ENCODE peak calls at places on chromosome X, in six cellular contexts. I is mesenchymal stem cell, K is Karpas-422, N is fibroblast of lung, H is OCI-LY7, A is GM23248. X is an unnamed sample.

GRCh38 chrX:17038681-17039161 is 92.3 kb downstream of the REPS2 start:
- DNase-seq in I (no peak), K (no peak), N (peak; percentile 74), H (no peak), A (peak; percentile 30), X (no peak)

GRCh38 chrX:68832101-68832416 is 3.2 kb downstream of the EFNB1 start:
- DNase-seq in I (peak; percentile 81), K (peak; percentile 60), N (peak; percentile 75), H (peak; percentile 11), A (peak; percentile 88), X (peak; percentile 97)

GRCh38 chrX:19566359-19567141 is 51.2 kb upstream of the MAP3K15 start:
- DNase-seq in I (peak; percentile 57), K (no peak), N (peak; percentile 79), H (peak; percentile 87), A (peak; percentile 36), X (no peak)

GRCh38 chrX:107766470-107767140 is 9.0 kb downstream of the TSC22D3 start:
- DNase-seq in I (peak; percentile 38), K (no peak), N (peak; percentile 48), H (no peak), A (peak; percentile 71), X (no peak)

GRCh38 chrX:70264784-70265183 is 3.4 kb upstream of the ARR3 start:
- DNase-seq in I (no peak), K (no peak), N (peak; percentile 2), H (no peak), A (no peak), X (no peak)

GRCh38 chrX:46715521-46715920 is 43.4 kb downstream of the SLC9A7 start:
- DNase-seq in I (no peak), K (no peak), N (no peak), H (no peak), A (peak; percentile 16), X (no peak)

GRCh38 chrX:97787849-97788248 is 904.1 kb downstream of the RPA4 start:
- DNase-seq in I (no peak), K (no peak), N (no peak), H (no peak), A (no peak), X (no peak)

GRCh38 chrX:107711521-107712041 is 64.0 kb downstream of the TSC22D3 start:
- DNase-seq in I (peak; percentile 71), K (no peak), N (no peak), H (no peak), A (no peak), X (no peak)

GRCh38 chrX:24081661-24082154 is 27.0 kb downstream of the EIF2S3 start:
- DNase-seq in I (peak; percentile 65), K (peak; percentile 86), N (peak; percentile 76), H (peak; percentile 65), A (peak; percentile 65), X (no peak)

GRCh38 chrX:108614616-108615015 is 121.7 kb downstream of the IRS4 start:
- DNase-seq in I (no peak), K (no peak), N (no peak), H (no peak), A (no peak), X (no peak)

GRCh38 chrX:154981116-154981411 is 41.5 kb downstream of the F8 start:
- DNase-seq in I (no peak), K (no peak), N (no peak), H (no peak), A (no peak), X (no peak)
- H3K4me2 ChIP-seq in I (no peak overlapping the region), K (peak overlapping the region; percentile 49), N (peak overlapping the region; percentile 59), H (peak overlapping the region; percentile 47), A (peak overlapping the region; percentile 81), X (peak overlapping the region; percentile 65)

DNA sequence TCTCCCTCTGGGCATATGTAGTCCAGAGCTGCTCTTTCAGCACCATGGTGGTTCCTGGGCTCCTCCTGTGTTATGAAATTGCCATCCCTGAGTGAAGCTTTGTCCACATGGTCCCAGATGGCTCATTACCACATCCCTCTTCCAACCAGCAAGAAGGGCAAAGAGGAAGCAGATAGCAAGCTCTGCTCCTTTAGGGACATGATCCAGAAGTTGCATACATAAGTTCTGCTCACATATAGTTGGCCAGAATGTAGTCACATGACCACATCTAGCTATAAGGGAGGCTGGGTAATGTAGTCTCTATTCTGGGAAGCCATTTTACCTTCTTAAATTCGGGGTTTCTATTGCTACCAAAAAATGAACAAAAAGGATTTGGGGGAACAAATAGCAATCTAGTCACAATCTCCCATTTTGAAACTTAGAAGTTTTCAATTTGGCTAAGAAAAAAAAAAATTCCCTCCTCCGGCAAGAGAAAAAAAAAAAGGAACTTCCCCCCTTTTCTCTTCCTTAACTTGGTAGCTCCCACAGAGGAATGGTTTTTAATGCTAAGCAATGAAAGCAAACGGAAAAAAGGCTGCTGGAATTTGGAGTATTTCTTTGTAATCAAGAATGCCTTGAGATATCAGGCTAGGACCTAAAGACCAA is 88.2 kb upstream of the USP9X start:
- DNase-seq in I (peak; percentile 73), K (peak; percentile 80), N (peak; percentile 85), H (peak; percentile 76), A (peak; percentile 66), X (peak; percentile 59)
- H2AFZ ChIP-seq in I (no peak overlapping the region), K (peak overlapping the region; percentile 79), N (peak overlapping the region; percentile 72), H (peak overlapping the region; percentile 100), A (peak overlapping the region; percentile 94), X (peak overlapping the region; percentile 84)

GRCh38 chrX:1291110-1291740 is 22.6 kb downstream of the CSF2RA start:
- DNase-seq in I (no peak), K (no peak), N (no peak), H (no peak), A (no peak), X (no peak)
- H3K4me2 ChIP-seq in I (no peak overlapping the region), K (no peak overlapping the region), N (no peak overlapping the region), H (no peak overlapping the region), A (no peak overlapping the region), X (no peak overlapping the region)

GRCh38 chrX:386768-387575 is at the start of gene PPP2R3B:
- DNase-seq in I (peak; percentile 97), K (peak; percentile 99), N (peak; percentile 98), H (peak; percentile 98), A (peak; percentile 99), X (peak; percentile 100)

GRCh38 chrX:389021-389441 is 2.3 kb upstream of the PPP2R3B start:
- DNase-seq in I (no peak), K (no peak), N (no peak), H (no peak), A (no peak), X (peak; percentile 54)

GRCh38 chrX:384861-385260 is 1.8 kb downstream of the PPP2R3B start:
- DNase-seq in I (no peak), K (no peak), N (no peak), H (no peak), A (no peak), X (no peak)

GRCh38 chrX:387729-388128 is 1.0 kb upstream of the PPP2R3B start:
- DNase-seq in I (no peak), K (peak; percentile 60), N (no peak), H (no peak), A (no peak), X (peak; percentile 85)

DNA sequence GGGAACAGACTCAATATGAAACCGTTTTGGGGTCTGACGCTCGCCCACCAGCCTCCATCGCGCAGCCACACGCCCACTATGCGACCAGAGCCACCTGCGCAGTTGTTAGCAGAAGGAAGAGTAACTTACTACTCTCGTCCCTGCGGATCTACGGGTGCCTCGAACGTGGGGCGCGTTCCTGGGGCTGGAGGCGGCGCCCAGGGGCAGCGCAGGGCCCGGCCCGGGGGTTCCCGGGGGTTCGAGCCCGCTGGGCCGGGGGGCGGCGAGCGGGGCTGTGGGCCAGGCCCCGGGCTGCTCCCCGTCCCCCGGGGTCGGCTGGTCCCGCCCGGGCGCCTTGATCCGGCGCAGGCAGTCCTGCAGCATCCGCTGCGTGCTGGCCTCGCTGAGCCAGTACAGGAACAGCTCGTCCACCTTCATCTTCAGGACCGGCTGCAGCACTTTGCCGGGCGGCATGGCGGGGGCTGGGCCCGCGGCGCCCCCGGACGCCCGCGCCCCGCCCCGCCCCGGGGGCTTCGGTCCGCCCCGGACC is 404 bp downstream of the PPP2R3B start:
- DNase-seq in I (no peak), K (peak; percentile 78), N (no peak), H (peak; percentile 57), A (peak; percentile 44), X (peak; percentile 91)
- H2AFZ ChIP-seq in I (peak overlapping the region; percentile 80), K (no peak overlapping the region), N (peak overlapping the region; percentile 14), H (no peak overlapping the region), A (peak overlapping the region; percentile 68), X (peak overlapping the region; percentile 91)

GRCh38 chrX:48477960-48478755 is 2.2 kb downstream of the FTSJ1 start:
- DNase-seq in I (no peak), K (no peak), N (no peak), H (no peak), A (no peak), X (no peak)
- H3K4me2 ChIP-seq in I (no peak overlapping the region), K (no peak overlapping the region), N (no peak overlapping the region), H (peak overlapping the region; percentile 81), A (no peak overlapping the region), X (peak overlapping the region; percentile 91)

GRCh38 chrX:5236096-5236495 is 992.6 kb downstream of the NLGN4X start:
- DNase-seq in I (peak; percentile 50), K (peak; percentile 59), N (no peak), H (peak; percentile 11), A (no peak), X (no peak)
- H2AFZ ChIP-seq in I (no peak overlapping the region), K (no peak overlapping the region), N (no peak overlapping the region), H (no peak overlapping the region), A (no peak overlapping the region), X (no peak overlapping the region)

DNA sequence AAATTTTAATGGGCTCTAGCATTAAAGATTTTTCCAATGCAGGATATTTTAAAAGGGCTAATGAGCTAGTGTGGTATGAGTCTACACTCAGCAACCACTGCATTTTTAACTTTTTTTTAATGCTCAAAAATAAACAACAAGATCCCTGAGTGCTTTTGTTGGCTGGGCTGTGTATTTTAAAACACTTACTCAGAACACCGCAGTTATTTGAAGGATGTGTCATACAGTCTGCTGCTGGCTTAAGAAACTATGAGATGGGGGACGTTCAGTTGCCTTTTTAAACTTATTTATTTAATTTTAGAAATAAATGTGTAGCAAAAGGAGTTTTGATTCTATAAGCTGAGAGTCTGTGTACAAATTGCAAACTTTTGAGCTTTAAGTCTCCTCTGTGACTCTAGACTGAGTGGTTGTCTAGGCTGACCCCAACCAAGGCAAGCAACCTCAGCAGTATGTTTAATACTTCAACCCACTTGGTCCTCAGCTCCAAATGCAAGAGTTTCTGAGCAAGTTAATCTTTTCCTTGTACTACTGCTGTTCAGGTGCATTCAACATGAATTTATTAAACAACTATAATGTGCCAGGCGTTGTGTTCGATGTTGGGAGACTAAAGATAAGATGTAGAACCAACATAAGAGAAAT is 278.6 kb upstream of the DIPK2B start:
- DNase-seq in I (peak; percentile 86), K (no peak), N (peak; percentile 92), H (no peak), A (peak; percentile 86), X (no peak)
- H3K4me2 ChIP-seq in I (no peak overlapping the region), K (no peak overlapping the region), N (peak overlapping the region; percentile 25), H (no peak overlapping the region), A (peak overlapping the region; percentile 55), X (peak overlapping the region; percentile 76)

DNA sequence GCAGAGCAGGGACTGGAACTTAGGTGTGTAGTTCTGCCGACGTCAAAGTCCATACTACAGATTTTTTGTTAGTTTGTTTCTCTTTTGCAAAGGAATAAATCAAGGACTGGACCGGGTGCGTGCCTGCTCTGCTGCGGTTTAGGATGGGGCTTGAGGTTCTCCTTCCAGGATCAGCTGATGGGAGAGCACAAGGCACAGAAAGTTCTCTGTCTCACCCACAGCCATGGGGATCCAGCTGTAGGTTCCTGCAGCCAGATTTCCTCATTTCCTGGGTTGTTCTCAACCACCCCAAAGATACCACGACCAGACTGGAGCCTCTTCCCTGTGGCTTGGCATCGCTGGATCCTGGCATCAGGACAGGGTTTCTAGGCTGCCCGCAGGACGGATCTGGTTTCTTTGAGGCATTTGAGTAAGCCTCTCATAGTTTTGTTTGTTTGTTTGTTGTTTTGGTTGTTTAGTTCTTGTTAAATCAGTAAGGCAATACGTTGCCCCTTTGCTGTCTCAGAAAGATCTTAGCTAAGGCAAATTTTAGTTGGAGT is 789 bp upstream of the SRPX start:
- DNase-seq in I (peak; percentile 70), K (no peak), N (peak; percentile 40), H (no peak), A (peak; percentile 42), X (no peak)
- H2AFZ ChIP-seq in I (no peak overlapping the region), K (no peak overlapping the region), N (no peak overlapping the region), H (no peak overlapping the region), A (peak overlapping the region; percentile 87), X (peak overlapping the region; percentile 80)

GRCh38 chrX:150324035-150324728 is 38.9 kb upstream of the MAMLD1 start:
- DNase-seq in I (peak; percentile 89), K (no peak), N (peak; percentile 73), H (no peak), A (peak; percentile 83), X (no peak)
- H3K4me2 ChIP-seq in I (no peak overlapping the region), K (no peak overlapping the region), N (no peak overlapping the region), H (no peak overlapping the region), A (no peak overlapping the region), X (no peak overlapping the region)

X was measured in osteoblast.